ENCODE peak calls at places on chromosomes 1 and 21, in six cellular contexts. P is K562, N is Panc1, A is A549, K is HCT116, T is HepG2. L is an unnamed sample.
A peak's percentile ranks its signal among the peaks of the same experiment; 100 is the strongest.

GRCh38 chr1:76294470-76295194 is 220.1 kb downstream of the ST6GALNAC3 start:
- DNase-seq in N (no peak), K (no peak), T (no peak), P (no peak), A (no peak), L (no peak)

GRCh38 chr1:11675362-11675761 is 5.6 kb downstream of the MAD2L2 start:
- DNase-seq in K (no peak), T (no peak), A (no peak), P (no peak), N (no peak), L (no peak)

GRCh38 chr1:217889401-217889800 is 258.3 kb downstream of the SPATA17 start:
- DNase-seq in K (no peak), T (no peak), N (no peak), P (no peak), A (no peak), L (no peak)

GRCh38 chr21:33552093-33552998 is 9.5 kb downstream of the SON start:
- DNase-seq in K (no peak), T (no peak), P (no peak), A (no peak), N (no peak), L (peak; percentile 38)

GRCh38 chr1:224216380-224216779 is 33.3 kb downstream of the DEGS1 start:
- DNase-seq in T (no peak), K (no peak), N (no peak), P (no peak), A (no peak), L (no peak)

GRCh38 chr1:14267991-14268390 is 330.5 kb upstream of the KAZN start:
- DNase-seq in T (no peak), A (no peak), K (no peak), N (no peak), P (no peak), L (no peak)

GRCh38 chr21:25296239-25296638 is 311.0 kb downstream of the MRPL39 start:
- DNase-seq in P (no peak), K (no peak), T (no peak), N (no peak), A (no peak), L (no peak)

GRCh38 chr1:10721381-10722321 is 74.8 kb downstream of the CASZ1 start:
- DNase-seq in A (no peak), T (no peak), N (no peak), K (no peak), P (no peak), L (no peak)

DNA sequence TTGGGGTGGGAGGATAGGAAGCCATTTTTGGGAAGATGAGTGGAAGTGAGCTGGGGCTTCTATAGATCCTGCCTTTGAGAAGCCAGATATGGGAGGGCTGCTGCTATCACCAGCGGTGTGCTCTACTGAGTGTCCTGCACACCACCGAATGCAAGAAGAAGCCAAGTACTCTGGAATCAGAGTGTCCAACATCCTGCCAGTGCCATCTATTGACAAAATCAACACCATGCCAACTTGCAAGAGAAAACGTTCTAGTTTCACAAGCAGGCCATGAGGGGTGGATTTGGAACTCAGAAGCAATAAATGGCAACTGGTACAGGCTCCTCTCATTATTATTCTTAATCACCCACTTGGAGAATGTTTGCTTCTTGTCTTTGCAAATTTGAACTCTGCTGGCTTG is 102.9 kb downstream of the PTPRU start:
- DNase-seq in K (no peak), T (no peak), A (no peak), P (no peak), N (no peak), L (no peak)
- TF ChIP-seq REST in K (no peak), T (no peak), A (no peak), P (no peak), N (no peak), L (no peak)

GRCh38 chr1:147756336-147756735 is 4.1 kb downstream of the GJA5 start:
- DNase-seq in T (no peak), A (no peak), N (no peak), K (no peak), P (no peak), L (no peak)

GRCh38 chr1:147762233-147763024 is 2.0 kb upstream of the GJA5 start:
- DNase-seq in A (no peak), T (no peak), K (no peak), P (no peak), N (no peak), L (no peak)

GRCh38 chr1:147758379-147759100 is 1.9 kb downstream of the GJA5 start:
- DNase-seq in N (no peak), T (peak; percentile 51), A (no peak), P (no peak), K (no peak), L (peak; percentile 17)

GRCh38 chr1:147757015-147757990 is 3.1 kb downstream of the GJA5 start:
- DNase-seq in K (no peak), A (no peak), N (no peak), T (no peak), P (no peak), L (no peak)

GRCh38 chr1:147760481-147761260 is at the start of gene GJA5:
- DNase-seq in A (no peak), T (no peak), K (no peak), P (no peak), N (no peak), L (no peak)
- H3K4me1 ChIP-seq in A (no peaks in the 10 kb centered on the region), T (peaks cover 27% of the 10 kb centered on the region), K (peaks cover 4% of the 10 kb centered on the region), P (no peaks in the 10 kb centered on the region), N (no peaks in the 10 kb centered on the region), L (peaks cover 6% of the 10 kb centered on the region)

GRCh38 chr1:30868833-30869435 is 39.6 kb downstream of the SDC3 start:
- DNase-seq in T (no peak), N (no peak), P (no peak), A (no peak), K (no peak), L (no peak)
- TF ChIP-seq REST in T (no peak), N (no peak), P (no peak), A (no peak), K (no peak), L (no peak)

GRCh38 chr1:3992103-3992556 is 92.1 kb upstream of the C1orf174 start:
- DNase-seq in A (no peak), K (peak; percentile 13), P (no peak), T (no peak), N (no peak), L (no peak)
- H3K4me1 ChIP-seq in A (no peaks in the 10 kb centered on the region), K (no peaks in the 10 kb centered on the region), P (no peaks in the 10 kb centered on the region), T (no peaks in the 10 kb centered on the region), N (no peaks in the 10 kb centered on the region), L (no peaks in the 10 kb centered on the region)

GRCh38 chr1:110176299-110176956 is 26.1 kb downstream of the SLC6A17 start:
- DNase-seq in K (no peak), T (no peak), A (no peak), N (no peak), P (no peak), L (peak; percentile 86)
- TF ChIP-seq REST in K (no peak), T (no peak), A (no peak), N (no peak), P (no peak), L (no peak)

GRCh38 chr1:206796984-206797402 is 24.7 kb upstream of the IL10 start:
- DNase-seq in A (no peak), K (no peak), T (no peak), P (no peak), N (no peak), L (no peak)
- H3K4me1 ChIP-seq in A (no peaks in the 10 kb centered on the region), K (no peaks in the 10 kb centered on the region), T (no peaks in the 10 kb centered on the region), P (no peaks in the 10 kb centered on the region), N (no peaks in the 10 kb centered on the region), L (no peaks in the 10 kb centered on the region)

DNA sequence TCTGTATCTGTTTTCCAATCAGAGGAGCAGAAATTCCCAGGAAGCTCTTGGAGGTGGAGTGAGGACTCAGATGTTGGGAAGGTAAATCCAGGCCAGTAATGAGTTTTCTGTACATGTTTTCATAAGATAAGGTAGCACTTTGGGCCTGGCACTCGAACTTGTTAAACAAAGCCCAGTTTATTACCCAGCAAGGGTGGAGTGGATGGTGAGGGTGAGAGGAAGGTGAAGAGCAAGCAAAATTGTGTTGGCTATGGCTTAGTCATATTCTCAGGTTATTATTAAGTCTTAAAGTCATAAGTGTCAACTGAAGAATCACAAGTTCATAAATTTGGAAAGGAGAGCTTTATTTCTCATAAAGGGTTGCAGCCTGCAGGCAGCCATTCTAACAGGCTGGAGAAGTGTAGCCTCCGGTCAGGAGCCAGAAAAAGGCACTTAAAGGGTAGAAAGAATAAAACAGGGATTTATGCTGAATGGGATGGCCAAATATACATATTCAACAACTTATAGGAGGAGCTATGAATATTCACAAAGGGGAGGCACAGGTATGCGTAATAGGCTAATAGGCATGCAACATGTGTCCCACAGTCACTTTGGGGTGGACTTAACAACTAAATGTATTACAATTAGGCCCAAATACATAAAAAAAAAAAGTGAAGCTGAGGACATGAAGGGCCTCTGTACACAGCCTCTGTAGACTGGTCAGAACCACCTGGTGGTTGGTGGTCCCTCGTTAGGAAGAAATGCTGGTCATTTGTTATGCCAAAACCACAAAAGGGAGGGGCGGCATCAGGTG is 523.9 kb downstream of the LMO4 start:
- DNase-seq in K (no peak), P (no peak), T (no peak), A (no peak), N (no peak), L (no peak)
- TF ChIP-seq REST in K (no peak), P (no peak), T (no peak), A (no peak), N (no peak), L (no peak)

L was measured in SK-N-SH.